ENCODE peak calls at places on chromosomes 6 and 20, in seven cellular contexts. One of them, this sample, is unnamed.

GRCh38 chr6:53605543-53606235 is 59.9 kb downstream of the KLHL31 start:
- DNase-seq in GM23338: peak; percentile 73
- DNase-seq in PC-9: no peak
- DNase-seq in caudate nucleus: no peak
- DNase-seq in IMR-90: no peak
- DNase-seq in prostate gland: no peak
- DNase-seq in suprapubic skin: no peak
- DNase-seq in this sample: no peak

GRCh38 chr6:125102901-125103300 is 50.7 kb upstream of the TPD52L1 start:
- DNase-seq in GM23338: no peak
- DNase-seq in PC-9: peak; percentile 47
- DNase-seq in caudate nucleus: no peak
- DNase-seq in IMR-90: peak; percentile 94
- DNase-seq in prostate gland: no peak
- DNase-seq in suprapubic skin: no peak
- DNase-seq in this sample: no peak

GRCh38 chr6:13447949-13448724 is 39.3 kb downstream of the GFOD1 start:
- DNase-seq in GM23338: no peak
- DNase-seq in PC-9: no peak
- DNase-seq in caudate nucleus: no peak
- DNase-seq in IMR-90: no peak
- DNase-seq in prostate gland: peak; percentile 29
- DNase-seq in suprapubic skin: no peak
- DNase-seq in this sample: no peak

GRCh38 chr20:31923388-31924271 is 28.2 kb downstream of the PDRG1 start:
- DNase-seq in GM23338: peak; percentile 30
- DNase-seq in PC-9: no peak
- DNase-seq in caudate nucleus: no peak
- DNase-seq in IMR-90: no peak
- DNase-seq in prostate gland: no peak
- DNase-seq in suprapubic skin: no peak
- DNase-seq in this sample: no peak

GRCh38 chr20:18284805-18285533 is 3.4 kb upstream of the ZNF133 start:
- DNase-seq in GM23338: peak; percentile 38
- DNase-seq in PC-9: no peak
- DNase-seq in caudate nucleus: no peak
- DNase-seq in IMR-90: peak; percentile 4
- DNase-seq in prostate gland: no peak
- DNase-seq in suprapubic skin: no peak
- DNase-seq in this sample: no peak

GRCh38 chr6:2129076-2129695 is 116.2 kb downstream of the GMDS start:
- DNase-seq in GM23338: no peak
- DNase-seq in PC-9: no peak
- DNase-seq in caudate nucleus: no peak
- DNase-seq in IMR-90: no peak
- DNase-seq in prostate gland: no peak
- DNase-seq in suprapubic skin: no peak
- DNase-seq in this sample: no peak

GRCh38 chr6:39301606-39302005 is 12.6 kb downstream of the KCNK17 start:
- DNase-seq in GM23338: peak; percentile 90
- DNase-seq in PC-9: no peak
- DNase-seq in caudate nucleus: no peak
- DNase-seq in IMR-90: no peak
- DNase-seq in prostate gland: no peak
- DNase-seq in suprapubic skin: no peak
- DNase-seq in this sample: no peak

GRCh38 chr20:8334641-8335040 is 202.6 kb downstream of the PLCB1 start:
- DNase-seq in GM23338: no peak
- DNase-seq in PC-9: no peak
- DNase-seq in caudate nucleus: no peak
- DNase-seq in IMR-90: no peak
- DNase-seq in prostate gland: no peak
- DNase-seq in suprapubic skin: no peak
- DNase-seq in this sample: no peak

GRCh38 chr6:14770040-14770439 is 475.8 kb upstream of the JARID2 start:
- DNase-seq in GM23338: no peak
- DNase-seq in PC-9: no peak
- DNase-seq in caudate nucleus: no peak
- DNase-seq in IMR-90: no peak
- DNase-seq in prostate gland: no peak
- DNase-seq in suprapubic skin: no peak
- DNase-seq in this sample: no peak

GRCh38 chr20:15807271-15807670 is 766.0 kb downstream of the KIF16B start:
- DNase-seq in GM23338: no peak
- DNase-seq in PC-9: no peak
- DNase-seq in caudate nucleus: no peak
- DNase-seq in IMR-90: no peak
- DNase-seq in prostate gland: no peak
- DNase-seq in suprapubic skin: no peak
- DNase-seq in this sample: no peak

GRCh38 chr6:140590641-140591040 is 1216.2 kb upstream of the CITED2 start:
- DNase-seq in GM23338: no peak
- DNase-seq in PC-9: no peak
- DNase-seq in caudate nucleus: no peak
- DNase-seq in IMR-90: peak; percentile 54
- DNase-seq in prostate gland: no peak
- DNase-seq in suprapubic skin: no peak
- DNase-seq in this sample: no peak

GRCh38 chr6:168035661-168036616 is 38.5 kb downstream of the KIF25 start:
- DNase-seq in GM23338: no peak
- DNase-seq in PC-9: no peak
- DNase-seq in caudate nucleus: no peak
- DNase-seq in IMR-90: peak; percentile 85
- DNase-seq in prostate gland: no peak
- DNase-seq in suprapubic skin: peak; percentile 77
- DNase-seq in this sample: no peak

GRCh38 chr6:17705428-17705777 is 1.3 kb downstream of the NUP153 start:
- DNase-seq in GM23338: no peak
- DNase-seq in PC-9: peak; percentile 40
- DNase-seq in caudate nucleus: no peak
- DNase-seq in IMR-90: peak; percentile 75
- DNase-seq in prostate gland: peak; percentile 17
- DNase-seq in suprapubic skin: no peak
- DNase-seq in this sample: no peak

GRCh38 chr6:24935753-24936152 is at the start of gene RIPOR2:
- DNase-seq in GM23338: peak; percentile 87
- DNase-seq in PC-9: no peak
- DNase-seq in caudate nucleus: no peak
- DNase-seq in IMR-90: no peak
- DNase-seq in prostate gland: no peak
- DNase-seq in suprapubic skin: no peak
- DNase-seq in this sample: peak; percentile 9

GRCh38 chr6:35310265-35310831 is 12.7 kb downstream of the DEF6 start:
- DNase-seq in GM23338: no peak
- DNase-seq in PC-9: no peak
- DNase-seq in caudate nucleus: no peak
- DNase-seq in IMR-90: no peak
- DNase-seq in prostate gland: no peak
- DNase-seq in suprapubic skin: no peak
- DNase-seq in this sample: no peak

GRCh38 chr6:35311390-35312075 is 13.9 kb downstream of the DEF6 start:
- DNase-seq in GM23338: no peak
- DNase-seq in PC-9: no peak
- DNase-seq in caudate nucleus: no peak
- DNase-seq in IMR-90: no peak
- DNase-seq in prostate gland: no peak
- DNase-seq in suprapubic skin: no peak
- DNase-seq in this sample: no peak

GRCh38 chr6:35312076-35312762 is 14.6 kb downstream of the DEF6 start:
- DNase-seq in GM23338: no peak
- DNase-seq in PC-9: no peak
- DNase-seq in caudate nucleus: no peak
- DNase-seq in IMR-90: no peak
- DNase-seq in prostate gland: no peak
- DNase-seq in suprapubic skin: no peak
- DNase-seq in this sample: no peak

GRCh38 chr6:35312763-35313125 is 15.1 kb downstream of the DEF6 start:
- DNase-seq in GM23338: no peak
- DNase-seq in PC-9: no peak
- DNase-seq in caudate nucleus: no peak
- DNase-seq in IMR-90: no peak
- DNase-seq in prostate gland: no peak
- DNase-seq in suprapubic skin: no peak
- DNase-seq in this sample: no peak

DNA sequence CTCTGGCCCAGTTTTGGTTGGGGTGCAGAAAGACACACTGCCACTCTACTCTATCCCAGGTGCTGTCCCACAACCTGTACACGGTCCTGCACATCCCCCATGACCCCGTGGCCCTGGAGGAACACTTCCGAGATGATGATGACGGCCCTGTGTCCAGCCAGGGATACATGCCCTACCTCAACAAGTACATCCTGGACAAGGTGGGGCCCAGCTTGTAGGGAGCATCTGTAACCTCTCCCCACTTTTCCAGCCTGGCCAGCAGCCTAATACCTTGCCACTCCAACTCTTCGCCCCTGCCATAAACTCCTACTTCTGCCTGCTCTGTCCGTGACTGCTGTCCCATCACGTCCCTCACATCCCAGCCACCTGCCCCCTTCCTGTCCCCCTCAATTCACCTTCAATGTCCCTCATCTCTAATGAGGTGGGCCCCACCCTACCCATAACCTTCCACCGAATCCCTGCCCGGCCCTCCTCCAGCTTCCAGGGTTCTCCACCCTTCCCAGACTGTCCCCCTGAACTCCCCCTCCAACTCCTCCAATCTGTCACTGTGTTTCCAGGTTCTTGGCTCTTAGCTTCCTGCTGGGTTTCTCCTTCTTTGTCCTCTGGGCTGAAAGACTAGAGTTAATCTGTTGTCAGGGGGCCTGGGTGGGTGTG is 12.1 kb downstream of the DEF6 start:
- DNase-seq in GM23338: no peak
- DNase-seq in PC-9: no peak
- DNase-seq in caudate nucleus: no peak
- DNase-seq in IMR-90: no peak
- DNase-seq in prostate gland: no peak
- DNase-seq in suprapubic skin: no peak
- DNase-seq in this sample: no peak
- H3K27ac ChIP-seq in GM23338: no peak overlapping the region
- H3K27ac ChIP-seq in PC-9: no peak overlapping the region
- H3K27ac ChIP-seq in caudate nucleus: no peak overlapping the region
- H3K27ac ChIP-seq in IMR-90: no peak overlapping the region
- H3K27ac ChIP-seq in prostate gland: no peak overlapping the region
- H3K27ac ChIP-seq in suprapubic skin: no peak overlapping the region
- H3K27ac ChIP-seq in this sample: no peak overlapping the region

GRCh38 chr20:45816951-45817651 is 4.7 kb downstream of the UBE2C start:
- DNase-seq in GM23338: no peak
- DNase-seq in PC-9: no peak
- DNase-seq in caudate nucleus: no peak
- DNase-seq in IMR-90: no peak
- DNase-seq in prostate gland: no peak
- DNase-seq in suprapubic skin: no peak
- DNase-seq in this sample: no peak
- H3K27ac ChIP-seq in GM23338: peak overlapping the region; percentile 90
- H3K27ac ChIP-seq in PC-9: peak overlapping the region; percentile 71
- H3K27ac ChIP-seq in caudate nucleus: no peak overlapping the region
- H3K27ac ChIP-seq in IMR-90: no peak overlapping the region
- H3K27ac ChIP-seq in prostate gland: no peak overlapping the region
- H3K27ac ChIP-seq in suprapubic skin: peak overlapping the region; percentile 12
- H3K27ac ChIP-seq in this sample: no peak overlapping the region

DNA sequence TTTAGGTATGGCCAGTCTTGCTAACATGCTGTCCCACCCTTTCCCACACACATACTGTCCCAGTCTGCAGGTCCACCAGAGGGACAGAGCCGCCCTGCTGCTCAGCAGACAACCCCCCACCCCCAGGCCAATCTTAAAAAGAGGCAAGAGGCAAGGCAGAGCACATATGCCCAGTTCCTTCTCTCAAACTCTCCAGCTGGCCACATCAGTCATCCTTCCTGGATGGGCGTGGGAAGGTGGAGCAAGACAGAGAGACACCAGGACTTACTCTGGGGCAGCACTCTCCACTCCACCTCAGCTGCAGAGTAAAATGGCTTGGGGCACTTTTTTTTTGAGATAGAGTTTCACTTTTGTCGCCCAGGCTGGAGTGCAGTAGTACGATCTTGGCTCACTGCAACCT is 10.8 kb downstream of the MOCS3 start:
- DNase-seq in GM23338: no peak
- DNase-seq in PC-9: no peak
- DNase-seq in caudate nucleus: no peak
- DNase-seq in IMR-90: no peak
- DNase-seq in prostate gland: no peak
- DNase-seq in suprapubic skin: no peak
- DNase-seq in this sample: no peak
- H3K27ac ChIP-seq in GM23338: no peak overlapping the region
- H3K27ac ChIP-seq in PC-9: no peak overlapping the region
- H3K27ac ChIP-seq in caudate nucleus: no peak overlapping the region
- H3K27ac ChIP-seq in IMR-90: no peak overlapping the region
- H3K27ac ChIP-seq in prostate gland: no peak overlapping the region
- H3K27ac ChIP-seq in suprapubic skin: no peak overlapping the region
- H3K27ac ChIP-seq in this sample: no peak overlapping the region

GRCh38 chr20:36848078-36848660 is 27.8 kb upstream of the TLDC2 start:
- DNase-seq in GM23338: no peak
- DNase-seq in PC-9: no peak
- DNase-seq in caudate nucleus: no peak
- DNase-seq in IMR-90: peak; percentile 97
- DNase-seq in prostate gland: no peak
- DNase-seq in suprapubic skin: no peak
- DNase-seq in this sample: no peak
- H3K27ac ChIP-seq in GM23338: no peak overlapping the region
- H3K27ac ChIP-seq in PC-9: no peak overlapping the region
- H3K27ac ChIP-seq in caudate nucleus: peak overlapping the region; percentile 95
- H3K27ac ChIP-seq in IMR-90: peak overlapping the region; percentile 97
- H3K27ac ChIP-seq in prostate gland: peak overlapping the region; percentile 66
- H3K27ac ChIP-seq in suprapubic skin: peak overlapping the region; percentile 83
- H3K27ac ChIP-seq in this sample: peak overlapping the region; percentile 93

GRCh38 chr20:47540443-47541354 is 39.0 kb downstream of the NCOA3 start:
- DNase-seq in GM23338: no peak
- DNase-seq in PC-9: no peak
- DNase-seq in caudate nucleus: no peak
- DNase-seq in IMR-90: peak; percentile 24
- DNase-seq in prostate gland: no peak
- DNase-seq in suprapubic skin: no peak
- DNase-seq in this sample: no peak
- H3K27ac ChIP-seq in GM23338: no peak overlapping the region
- H3K27ac ChIP-seq in PC-9: peak overlapping the region; percentile 52
- H3K27ac ChIP-seq in caudate nucleus: no peak overlapping the region
- H3K27ac ChIP-seq in IMR-90: no peak overlapping the region
- H3K27ac ChIP-seq in prostate gland: no peak overlapping the region
- H3K27ac ChIP-seq in suprapubic skin: peak overlapping the region; percentile 15
- H3K27ac ChIP-seq in this sample: no peak overlapping the region